ENCODE peak calls at places on chromosomes 5 and 9, in seven cellular contexts. A is fibroblast of lung, P is mesendoderm, H is NT2/D1, K is mesenchymal stem cell, J is neural progenitor cell, Q is HCT116. R is an unnamed sample.
A peak's percentile ranks its signal among the peaks of the same experiment; 100 is the strongest.

GRCh38 chr9:2242778-2243395 is 227.7 kb downstream of the SMARCA2 start:
- DNase-seq in H (no peak), P (peak; percentile 60), J (peak; percentile 9), Q (no peak), K (no peak), A (no peak), R (no peak)

GRCh38 chr5:26024774-26025173 is 1013.6 kb downstream of the CDH9 start:
- DNase-seq in P (peak; percentile 42), H (no peak), K (no peak), J (peak; percentile 41), Q (no peak), A (no peak), R (no peak)

GRCh38 chr5:110356687-110357086 is 369.8 kb downstream of the TMEM232 start:
- DNase-seq in P (peak; percentile 33), J (no peak), A (no peak), H (no peak), K (no peak), Q (no peak), R (no peak)

GRCh38 chr5:67190856-67191255 is 5.7 kb downstream of the CD180 start:
- DNase-seq in A (no peak), J (peak; percentile 47), H (peak; percentile 48), Q (no peak), P (peak; percentile 81), K (no peak), R (peak; percentile 10)

GRCh38 chr9:127711831-127712274 is 3.6 kb downstream of the PTRH1 start:
- DNase-seq in J (peak; percentile 43), Q (no peak), P (no peak), K (no peak), H (no peak), A (no peak), R (no peak)

GRCh38 chr5:10701567-10702039 is 59.4 kb downstream of the DAP start:
- DNase-seq in A (peak; percentile 77), J (peak; percentile 50), Q (no peak), H (no peak), P (peak; percentile 59), K (peak; percentile 67), R (peak; percentile 82)

GRCh38 chr9:101383361-101383760 is 1.4 kb downstream of the BAAT start:
- DNase-seq in J (no peak), H (no peak), A (no peak), Q (no peak), P (no peak), K (no peak), R (no peak)

GRCh38 chr5:50794812-50795211 is 128.4 kb downstream of the PARP8 start:
- DNase-seq in P (no peak), Q (no peak), J (no peak), K (no peak), A (no peak), H (no peak), R (no peak)

GRCh38 chr9:4762889-4763521 is 22.0 kb upstream of the AK3 start:
- DNase-seq in J (peak; percentile 82), P (peak; percentile 81), K (peak; percentile 50), H (no peak), Q (no peak), A (no peak), R (no peak)

GRCh38 chr9:112051812-112052211 is 123.3 kb downstream of the SUSD1 start:
- DNase-seq in H (no peak), J (no peak), Q (no peak), K (no peak), P (no peak), A (no peak), R (no peak)

GRCh38 chr5:96067902-96068614 is 106.4 kb upstream of the ELL2 start:
- DNase-seq in H (no peak), Q (peak; percentile 77), A (peak; percentile 78), J (no peak), P (peak; percentile 65), K (peak; percentile 88), R (peak; percentile 73)

GRCh38 chr9:123645762-123646161 is 284.2 kb downstream of the DENND1A start:
- DNase-seq in J (no peak), P (no peak), A (no peak), Q (no peak), H (no peak), K (no peak), R (no peak)

GRCh38 chr9:96100385-96100978 is 201.5 kb downstream of the HSD17B3 start:
- DNase-seq in A (peak; percentile 23), P (peak; percentile 47), H (no peak), J (no peak), K (no peak), Q (no peak), R (no peak)
- H3K4me3 ChIP-seq in A (no peak overlapping the region), P (no peak overlapping the region), H (no peak overlapping the region), J (no peak overlapping the region), K (no peak overlapping the region), Q (no peak overlapping the region), R (no peak overlapping the region)

GRCh38 chr5:87770601-87771121 is 357.9 kb upstream of the CCNH start:
- DNase-seq in H (no peak), P (peak; percentile 48), A (no peak), K (no peak), Q (no peak), J (peak; percentile 51), R (no peak)
- H3K9ac ChIP-seq in H (no peak overlapping the region), P (no peak overlapping the region), A (no peak overlapping the region), K (no peak overlapping the region), Q (no peak overlapping the region), J (no peak overlapping the region), R (no peak overlapping the region)

GRCh38 chr5:150612405-150612804 is 28.1 kb upstream of the SYNPO start:
- DNase-seq in H (no peak), K (no peak), J (no peak), A (no peak), Q (no peak), P (no peak), R (no peak)

GRCh38 chr5:150608991-150609390 is 31.5 kb upstream of the SYNPO start:
- DNase-seq in H (no peak), J (no peak), A (no peak), K (no peak), Q (no peak), P (no peak), R (no peak)

GRCh38 chr5:150607991-150608390 is 32.5 kb upstream of the SYNPO start:
- DNase-seq in H (no peak), A (no peak), J (no peak), K (no peak), P (no peak), Q (no peak), R (no peak)

GRCh38 chr5:150611026-150611425 is 29.4 kb upstream of the SYNPO start:
- DNase-seq in A (no peak), P (no peak), H (no peak), K (no peak), J (no peak), Q (no peak), R (no peak)

GRCh38 chr5:150609843-150610584 is 30.4 kb upstream of the SYNPO start:
- DNase-seq in K (no peak), Q (no peak), A (no peak), P (no peak), H (no peak), J (no peak), R (no peak)
- H3K4me1 ChIP-seq in K (peaks cover 13% of the 10 kb centered on the region), Q (peaks cover 11% of the 10 kb centered on the region), A (peaks cover 2% of the 10 kb centered on the region), P (no peaks in the 10 kb centered on the region), H (peaks cover 14% of the 10 kb centered on the region), J (peaks cover under 1% of the 10 kb centered on the region), R (peaks cover 20% of the 10 kb centered on the region)

GRCh38 chr9:68998812-68999211 is 15.1 kb downstream of the PRKACG start:
- DNase-seq in K (no peak), A (no peak), P (peak; percentile 60), H (no peak), J (no peak), Q (no peak), R (no peak)

GRCh38 chr9:68997676-68998075 is 16.2 kb downstream of the PRKACG start:
- DNase-seq in Q (no peak), H (no peak), J (peak; percentile 76), P (no peak), A (no peak), K (no peak), R (no peak)

GRCh38 chr9:68998344-68998743 is 15.6 kb downstream of the PRKACG start:
- DNase-seq in P (no peak), A (no peak), H (no peak), Q (no peak), J (no peak), K (peak; percentile 8), R (no peak)

GRCh38 chr9:68999393-69000105 is 14.4 kb downstream of the PRKACG start:
- DNase-seq in P (peak; percentile 92), Q (peak; percentile 61), K (peak; percentile 80), J (peak; percentile 82), A (peak; percentile 78), H (peak; percentile 76), R (peak; percentile 82)

GRCh38 chr9:68996457-68996856 is 17.5 kb downstream of the PRKACG start:
- DNase-seq in K (no peak), J (no peak), H (no peak), P (no peak), A (no peak), Q (no peak), R (no peak)
- H3K4me3 ChIP-seq in K (no peak overlapping the region), J (no peak overlapping the region), H (no peak overlapping the region), P (no peak overlapping the region), A (no peak overlapping the region), Q (no peak overlapping the region), R (no peak overlapping the region)

DNA sequence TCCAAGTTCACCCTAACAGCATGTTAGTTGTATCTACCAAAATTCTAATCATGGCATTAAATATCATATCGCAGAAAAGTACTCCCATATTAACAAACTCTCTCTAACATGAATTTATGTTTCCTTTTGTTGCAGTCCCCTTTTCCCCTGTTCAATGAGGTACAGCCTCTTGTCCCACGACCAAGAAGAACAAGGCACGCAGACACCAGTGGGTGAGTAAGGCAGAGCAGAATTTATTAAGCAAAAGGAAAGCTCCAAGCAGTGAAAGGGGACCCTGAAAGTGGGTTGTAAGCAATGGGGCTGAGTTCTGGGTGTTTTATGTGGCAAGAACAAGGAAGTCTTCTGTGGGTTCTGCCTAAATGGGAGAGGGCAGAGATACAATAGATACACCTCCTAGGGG is 183.5 kb downstream of the LURAP1L start:
- DNase-seq in Q (no peak), J (no peak), P (peak; percentile 41), H (no peak), K (no peak), A (no peak), R (no peak)
- H3K9ac ChIP-seq in Q (no peak overlapping the region), J (no peak overlapping the region), P (no peak overlapping the region), H (no peak overlapping the region), K (no peak overlapping the region), A (no peak overlapping the region), R (no peak overlapping the region)

GRCh38 chr9:79684711-79685575 is 113.2 kb downstream of the TLE4 start:
- DNase-seq in H (no peak), K (no peak), A (peak; percentile 11), Q (no peak), J (no peak), P (no peak), R (peak; percentile 69)
- H3K4me1 ChIP-seq in H (no peaks in the 10 kb centered on the region), K (peaks cover 13% of the 10 kb centered on the region), A (peaks cover 12% of the 10 kb centered on the region), Q (no peaks in the 10 kb centered on the region), J (peaks cover 42% of the 10 kb centered on the region), P (no peaks in the 10 kb centered on the region), R (peaks cover 20% of the 10 kb centered on the region)

GRCh38 chr5:1685076-1685475 is 114.6 kb downstream of the MRPL36 start:
- DNase-seq in K (no peak), P (no peak), H (no peak), Q (no peak), J (no peak), A (no peak), R (no peak)
- H3K4me3 ChIP-seq in K (no peak overlapping the region), P (no peak overlapping the region), H (no peak overlapping the region), Q (no peak overlapping the region), J (no peak overlapping the region), A (no peak overlapping the region), R (no peak overlapping the region)